ENCODE peak calls at places on chromosomes 6 and 20, in four cellular contexts. C is K562, A is SK-N-SH, M is HepG2. V is an unnamed sample.

GRCh38 chr6:113893866-113894265 is 36.7 kb downstream of the MARCKS start:
- DNase-seq in C (no peak), A (no peak), M (no peak), V (no peak)

GRCh38 chr6:44247338-44248302 is 719 bp downstream of the HSP90AB1 start:
- DNase-seq in C (peak), A (peak), M (peak), V (peak)

GRCh38 chr6:140071601-140072062 is 697.2 kb upstream of the CITED2 start:
- DNase-seq in C (no peak), A (no peak), M (no peak), V (no peak)

GRCh38 chr6:137013738-137014602 is 30.8 kb downstream of the IL20RA start:
- DNase-seq in C (no peak), A (peak), M (peak), V (no peak)

GRCh38 chr6:79888587-79888986 is 58.8 kb downstream of the ELOVL4 start:
- DNase-seq in C (no peak), A (no peak), M (no peak), V (no peak)

GRCh38 chr6:146027586-146028249 is 1.1 kb upstream of the GRM1 start:
- DNase-seq in C (no peak), A (peak), M (no peak), V (peak)

GRCh38 chr6:43086022-43086658 is 10.0 kb downstream of the PTK7 start:
- DNase-seq in C (no peak), A (no peak), M (no peak), V (no peak)

GRCh38 chr6:31252625-31253024 is 19.3 kb downstream of the HLA-C start:
- DNase-seq in C (no peak), A (no peak), M (no peak), V (no peak)

GRCh38 chr20:40744494-40745175 is 55.6 kb upstream of the MAFB start:
- DNase-seq in C (no peak), A (no peak), M (no peak), V (no peak)

DNA sequence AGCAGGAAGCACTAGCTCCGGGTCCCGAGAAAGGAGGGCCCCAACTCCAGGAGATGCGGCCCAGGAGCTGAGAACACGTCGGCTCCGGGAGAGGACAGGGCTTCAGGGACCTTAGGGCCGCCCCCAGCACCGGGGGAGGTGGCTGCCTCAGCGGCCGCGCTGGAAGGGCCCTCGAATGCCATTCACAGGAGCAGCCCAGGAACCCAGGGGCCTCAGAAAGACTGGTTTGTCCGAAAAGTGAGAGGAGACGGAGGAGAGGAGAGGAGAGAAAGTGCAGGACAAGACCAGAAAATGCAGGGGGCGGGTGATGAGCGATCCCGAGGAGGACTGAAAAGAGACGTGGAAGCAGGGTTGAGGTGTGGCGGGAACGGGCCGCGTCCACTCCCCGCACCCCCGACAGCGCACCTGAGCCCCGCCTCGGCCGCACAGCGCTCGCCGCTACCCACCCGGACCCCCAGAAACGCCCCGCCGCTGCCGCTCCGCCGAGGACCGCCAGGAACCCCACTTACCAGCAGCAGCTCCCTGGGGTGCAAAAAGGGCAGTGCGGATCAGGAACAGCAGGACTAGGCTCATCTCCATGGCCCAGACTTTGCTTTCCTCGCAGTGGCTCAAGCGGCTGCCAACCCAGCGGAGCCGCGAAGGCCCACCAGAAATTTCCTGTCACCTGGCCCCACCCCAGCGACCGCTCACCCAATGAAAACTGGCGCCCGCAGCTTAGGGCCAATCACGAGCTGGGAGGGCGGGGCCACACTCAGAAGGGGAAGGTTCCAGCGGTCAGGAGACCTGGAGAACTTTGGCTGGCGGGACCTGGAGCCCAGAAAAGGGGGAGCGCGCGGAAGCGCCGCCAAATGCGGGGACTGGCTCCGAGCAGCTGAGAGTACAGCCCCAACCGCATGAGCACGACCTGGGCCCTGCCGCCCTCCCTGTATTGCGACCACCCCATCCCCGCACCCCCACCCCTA is 25.4 kb downstream of the HLA-F start:
- DNase-seq in C (peak), A (peak), M (peak), V (peak)
- TF ChIP-seq FOXJ3 in C (no peak), A (no peak), M (no peak), V (no peak)

GRCh38 chr6:143822584-143823024 is 20.5 kb upstream of the LTV1 start:
- DNase-seq in C (no peak), A (no peak), M (no peak), V (no peak)
- TF ChIP-seq FOXJ3 in C (no peak), A (no peak), M (no peak), V (no peak)

DNA sequence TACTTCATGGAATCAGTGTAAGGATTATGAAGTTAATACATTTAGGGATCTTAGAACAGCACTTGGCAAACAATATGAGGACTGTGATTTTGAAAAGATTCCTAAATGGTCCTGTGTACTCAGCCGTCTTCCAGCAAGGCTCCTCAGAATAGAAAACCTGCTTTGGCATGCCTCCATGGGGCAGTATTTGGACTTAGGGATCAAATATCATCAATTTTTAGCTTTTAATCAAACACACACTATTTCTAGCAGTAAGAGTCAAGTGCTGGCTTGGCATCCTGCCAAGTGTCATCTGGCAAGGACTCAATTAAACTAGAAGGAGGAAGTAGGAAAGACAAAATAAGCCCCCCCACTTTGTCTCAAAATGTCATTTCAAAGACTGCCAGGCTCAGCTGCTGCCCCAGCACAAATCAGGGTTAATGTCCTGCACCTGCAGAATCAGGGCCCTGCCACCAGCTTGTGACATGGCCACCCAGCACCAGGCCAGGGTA is 40.8 kb downstream of the IYD start:
- DNase-seq in C (no peak), A (no peak), M (no peak), V (no peak)
- TF ChIP-seq FOXJ3 in C (no peak), A (no peak), M (no peak), V (no peak)

GRCh38 chr6:150883521-150883920 is 18.0 kb downstream of the MTHFD1L start:
- DNase-seq in C (no peak), A (no peak), M (no peak), V (no peak)
- TF ChIP-seq FOXJ3 in C (no peak), A (no peak), M (no peak), V (no peak)

DNA sequence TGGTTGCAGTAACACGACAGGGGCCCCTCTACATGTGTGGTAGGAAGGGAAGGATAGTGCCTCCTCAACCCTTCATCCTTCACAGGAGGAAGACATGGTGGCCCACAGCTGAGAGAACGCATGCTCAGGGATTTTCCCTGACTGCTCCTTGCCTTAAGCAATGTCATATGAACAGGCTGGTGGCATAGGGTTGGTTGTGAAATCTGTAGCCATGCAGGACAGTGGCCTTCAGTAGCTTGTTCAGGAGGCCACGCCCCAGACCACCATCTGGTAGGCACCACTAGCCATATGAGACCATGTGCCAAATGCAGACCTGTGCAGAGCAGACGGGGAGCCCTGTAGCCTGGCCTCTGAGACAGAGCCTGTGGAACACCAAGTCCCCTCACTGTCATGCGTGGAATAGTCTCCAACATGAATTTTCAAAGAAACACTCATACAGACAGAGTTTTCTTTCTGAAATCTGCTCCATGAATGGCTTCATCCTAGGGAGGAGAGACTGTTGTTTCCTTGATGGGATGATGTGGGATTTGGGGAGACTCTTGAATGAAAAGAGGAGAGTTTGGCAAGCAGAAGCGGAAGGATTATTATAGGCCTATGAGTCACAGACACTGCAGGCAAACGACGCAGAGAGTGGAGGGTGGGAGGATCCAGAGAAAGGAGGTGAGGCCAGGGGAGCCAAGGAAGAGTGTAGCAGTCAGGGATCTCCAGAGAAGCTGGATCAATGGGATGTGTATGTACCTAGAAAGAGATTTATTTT is 76.4 kb downstream of the ADTRP start:
- DNase-seq in C (no peak), A (no peak), M (no peak), V (no peak)
- TF ChIP-seq FOXJ3 in C (no peak), A (no peak), M (no peak), V (no peak)

GRCh38 chr20:50744143-50744792 is 12.9 kb downstream of the PARD6B start:
- DNase-seq in C (peak), A (peak), M (peak), V (no peak)
- TF ChIP-seq FOXJ3 in C (no peak), A (no peak), M (no peak), V (no peak)

GRCh38 chr20:50930139-50931047 is 844 bp downstream of the ADNP start:
- DNase-seq in C (peak), A (peak), M (no peak), V (no peak)
- TF ChIP-seq FOXJ3 in C (no peak), A (no peak), M (no peak), V (no peak)

GRCh38 chr20:61056627-61057312 is 195.3 kb upstream of the CDH4 start:
- DNase-seq in C (no peak), A (no peak), M (no peak), V (no peak)
- TF ChIP-seq FOXJ3 in C (no peak), A (no peak), M (no peak), V (no peak)

V was measured in WTC11.